ENCODE peak calls at places on chromosomes 13 and 19, in nine cellular contexts. H is WERI-Rb-1, J is psoas muscle, V is fibroblast of lung, O is pancreas, C is A549, D is heart left ventricle, P is heart right ventricle, Y is body of pancreas. K is an unnamed sample.

GRCh38 chr19:33098023-33098652 is 17.2 kb downstream of the GPATCH1 start:
- DNase-seq in H (no peak), J (no peak), V (no peak), O (no peak), C (peak), D (no peak), P (no peak), Y (peak), K (no peak)

GRCh38 chr13:49697468-49697867 is 6.2 kb upstream of the EBPL start:
- DNase-seq in H (no peak), J (no peak), V (no peak), O (no peak), C (no peak), D (no peak), P (no peak), Y (no peak), K (no peak)

GRCh38 chr13:101454767-101455166 is 2.3 kb downstream of the ITGBL1 start:
- DNase-seq in H (no peak), J (no peak), V (peak), O (no peak), C (peak), D (no peak), P (no peak), Y (no peak), K (no peak)

GRCh38 chr13:41547253-41548000 is 90.1 kb downstream of the RGCC start:
- DNase-seq in H (no peak), J (peak), V (no peak), O (no peak), C (no peak), D (peak), P (peak), Y (peak), K (peak)

GRCh38 chr13:46015374-46015773 is 37.2 kb downstream of the ZC3H13 start:
- DNase-seq in H (no peak), J (no peak), V (no peak), O (no peak), C (no peak), D (no peak), P (no peak), Y (no peak), K (no peak)

GRCh38 chr13:79423801-79424642 is 18.0 kb upstream of the RBM26 start:
- DNase-seq in H (no peak), J (no peak), V (peak), O (no peak), C (peak), D (no peak), P (no peak), Y (no peak), K (no peak)

GRCh38 chr19:16531380-16531669 is 10.9 kb downstream of the CHERP start:
- DNase-seq in H (no peak), J (no peak), V (no peak), O (no peak), C (no peak), D (no peak), P (no peak), Y (no peak), K (no peak)

GRCh38 chr19:17676295-17676694 is 11.9 kb downstream of the UNC13A start:
- DNase-seq in H (no peak), J (no peak), V (no peak), O (no peak), C (no peak), D (no peak), P (no peak), Y (no peak), K (no peak)

GRCh38 chr13:95833713-95834112 is 156.8 kb downstream of the DNAJC3 start:
- DNase-seq in H (no peak), J (no peak), V (peak), O (no peak), C (peak), D (no peak), P (no peak), Y (no peak), K (no peak)

GRCh38 chr19:8146877-8147575 is 2.4 kb downstream of the FBN3 start:
- DNase-seq in H (no peak), J (no peak), V (no peak), O (no peak), C (no peak), D (no peak), P (no peak), Y (peak), K (no peak)

GRCh38 chr19:47106819-47107200 is 6.8 kb downstream of the ZC3H4 start:
- DNase-seq in H (no peak), J (no peak), V (no peak), O (no peak), C (no peak), D (no peak), P (no peak), Y (no peak), K (no peak)

GRCh38 chr19:40204381-40204780 is 13.2 kb downstream of the MAP3K10 start:
- DNase-seq in H (no peak), J (no peak), V (no peak), O (no peak), C (no peak), D (no peak), P (no peak), Y (no peak), K (no peak)

GRCh38 chr13:24252136-24252535 is 57.2 kb upstream of the C1QTNF9 start:
- DNase-seq in H (no peak), J (no peak), V (no peak), O (no peak), C (no peak), D (no peak), P (no peak), Y (no peak), K (no peak)
- H3K27ac ChIP-seq in H (no peak), J (no peak), V (no peak), O (no peak), C (no peak), D (no peak), P (no peak), Y (no peak), K (peak)

GRCh38 chr13:107865643-107866006 is 349.7 kb downstream of the LIG4 start:
- DNase-seq in H (no peak), J (no peak), V (peak), O (no peak), C (no peak), D (no peak), P (no peak), Y (no peak), K (no peak)
- H3K4me3 ChIP-seq in H (peak), J (peak), V (peak), O (no peak), C (peak), D (peak), P (peak), Y (no peak), K (peak)

GRCh38 chr19:2095338-2095938 is 688 bp downstream of the MOB3A start:
- DNase-seq in H (no peak), J (peak), V (no peak), O (peak), C (no peak), D (no peak), P (no peak), Y (no peak), K (no peak)

GRCh38 chr19:2099054-2099501 is 2.4 kb downstream of the IZUMO4 start:
- DNase-seq in H (no peak), J (no peak), V (no peak), O (no peak), C (no peak), D (no peak), P (no peak), Y (no peak), K (no peak)

GRCh38 chr19:2097330-2098327 is 914 bp downstream of the IZUMO4 start:
- DNase-seq in H (no peak), J (no peak), V (no peak), O (peak), C (no peak), D (no peak), P (no peak), Y (peak), K (no peak)

GRCh38 chr19:2099937-2100718 is 3.4 kb downstream of the IZUMO4 start:
- DNase-seq in H (no peak), J (no peak), V (no peak), O (no peak), C (no peak), D (no peak), P (no peak), Y (no peak), K (no peak)

DNA sequence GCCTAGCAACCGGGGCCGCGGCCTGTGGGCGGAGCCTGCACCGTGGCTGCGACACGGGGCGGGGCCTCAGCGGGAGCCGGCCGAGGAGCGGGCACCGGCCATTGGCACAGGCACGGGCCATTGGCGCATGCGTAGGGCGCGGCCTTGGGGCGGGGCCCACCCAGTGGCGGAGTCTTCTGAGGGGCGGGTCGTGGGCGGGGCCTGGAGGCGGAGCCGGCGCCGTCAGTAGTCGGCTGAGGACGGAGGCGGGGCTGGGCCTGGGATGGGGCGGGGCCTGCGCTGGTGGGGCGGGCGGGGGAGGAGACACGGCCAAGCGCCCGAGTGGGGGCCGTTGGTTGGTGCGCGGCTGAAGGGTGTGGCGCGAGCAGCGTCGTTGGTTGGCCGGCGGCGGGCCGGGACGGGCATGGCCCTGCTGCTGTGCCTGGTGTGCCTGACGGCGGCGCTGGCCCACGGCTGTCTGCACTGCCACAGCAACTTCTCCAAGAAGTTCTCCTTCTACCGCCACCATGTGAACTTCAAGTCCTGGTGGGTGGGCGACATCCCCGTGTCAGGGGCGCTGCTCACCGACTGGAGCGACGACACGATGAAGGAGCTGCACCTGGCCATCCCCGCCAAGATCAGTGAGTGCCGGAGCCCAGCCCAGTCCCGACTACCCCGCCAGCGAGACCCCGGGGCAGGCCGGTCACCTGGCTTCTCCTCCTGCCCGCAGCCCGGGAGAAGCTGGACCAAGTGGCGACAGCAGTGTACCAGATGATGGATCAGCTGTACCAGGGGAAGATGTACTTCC is at the start of gene IZUMO4:
- DNase-seq in H (peak), J (peak), V (peak), O (peak), C (peak), D (peak), P (peak), Y (peak), K (peak)
- TF ChIP-seq CTCF in H (peak), J (peak), V (peak), O (peak), C (peak), D (peak), P (peak), Y (peak), K (peak)

GRCh38 chr19:34666958-34667265 is 10.0 kb downstream of the SCGB2B2 start:
- DNase-seq in H (no peak), J (no peak), V (no peak), O (no peak), C (no peak), D (no peak), P (no peak), Y (no peak), K (no peak)
- H3K27ac ChIP-seq in H (no peak), J (peak), V (no peak), O (peak), C (no peak), D (peak), P (no peak), Y (peak), K (no peak)

GRCh38 chr13:113837554-113838355 is 26.1 kb downstream of the GAS6 start:
- DNase-seq in H (peak), J (peak), V (peak), O (peak), C (peak), D (peak), P (peak), Y (peak), K (peak)
- H3K4me3 ChIP-seq in H (no peak), J (peak), V (peak), O (no peak), C (peak), D (no peak), P (peak), Y (no peak), K (no peak)

GRCh38 chr19:18856385-18857126 is 24.8 kb downstream of the UPF1 start:
- DNase-seq in H (peak), J (no peak), V (peak), O (no peak), C (peak), D (no peak), P (no peak), Y (no peak), K (peak)
- TF ChIP-seq CTCF in H (peak), J (peak), V (peak), O (no peak), C (no peak), D (no peak), P (no peak), Y (no peak), K (peak)

K was measured in dorsolateral prefrontal cortex.